ENCODE peak calls at places on chromosomes 13 and 19, in six cellular contexts. R is stomach, Y is H1, P is tibial nerve, J is transverse colon, G is A549. T is an unnamed sample.

GRCh38 chr19:38303517-38304351 is at the start of gene C19orf33:
- DNase-seq in R (peak), Y (no peak), P (no peak), J (peak), G (peak), T (no peak)

GRCh38 chr19:7778081-7778480 is 15.0 kb downstream of the CLEC4M start:
- DNase-seq in R (no peak), Y (no peak), P (no peak), J (no peak), G (no peak), T (no peak)

GRCh38 chr19:50460161-50460765 is 16.0 kb upstream of the EMC10 start:
- DNase-seq in R (no peak), Y (no peak), P (no peak), J (no peak), G (peak), T (no peak)

GRCh38 chr13:109447667-109448066 is 338.7 kb downstream of the IRS2 start:
- DNase-seq in R (no peak), Y (no peak), P (no peak), J (no peak), G (no peak), T (no peak)

GRCh38 chr13:111209613-111210012 is 94.5 kb downstream of the ARHGEF7 start:
- DNase-seq in R (no peak), Y (no peak), P (no peak), J (no peak), G (no peak), T (no peak)

GRCh38 chr19:21698215-21698614 is 69.2 kb downstream of the ZNF100 start:
- DNase-seq in R (no peak), Y (no peak), P (no peak), J (no peak), G (no peak), T (no peak)

GRCh38 chr13:91598655-91599054 is 200.2 kb downstream of the GPC5 start:
- DNase-seq in R (no peak), Y (no peak), P (no peak), J (no peak), G (no peak), T (no peak)

GRCh38 chr13:66001136-66001535 is 1229.0 kb downstream of the PCDH9 start:
- DNase-seq in R (no peak), Y (no peak), P (no peak), J (no peak), G (no peak), T (no peak)

GRCh38 chr13:50474094-50474654 is 369.3 kb downstream of the DLEU7 start:
- DNase-seq in R (no peak), Y (no peak), P (no peak), J (no peak), G (no peak), T (no peak)

GRCh38 chr19:6963937-6964336 is 57.3 kb downstream of the MBD3L2B start:
- DNase-seq in R (no peak), Y (no peak), P (no peak), J (no peak), G (no peak), T (no peak)

GRCh38 chr13:70568571-70568970 is 460.3 kb upstream of the KLHL1 start:
- DNase-seq in R (no peak), Y (no peak), P (no peak), J (no peak), G (peak), T (no peak)

GRCh38 chr19:14450168-14450874 is 17.2 kb downstream of the PKN1 start:
- DNase-seq in R (no peak), Y (peak), P (no peak), J (no peak), G (peak), T (no peak)

GRCh38 chr19:46764817-46765291 is 18.6 kb upstream of the STRN4 start:
- DNase-seq in R (no peak), Y (no peak), P (no peak), J (peak), G (no peak), T (no peak)

GRCh38 chr13:56700324-56700723 is 440.4 kb upstream of the PRR20A start:
- DNase-seq in R (no peak), Y (no peak), P (no peak), J (no peak), G (no peak), T (no peak)

GRCh38 chr19:19619121-19619848 is 798 bp upstream of the PBX4 start:
- DNase-seq in R (no peak), Y (no peak), P (no peak), J (no peak), G (no peak), T (no peak)

GRCh38 chr13:19181621-19182485 is at the start of gene TUBA3C:
- DNase-seq in R (peak), Y (no peak), P (no peak), J (no peak), G (no peak), T (peak)

GRCh38 chr19:54792814-54793213 is 10.6 kb upstream of the KIR2DL4 start:
- DNase-seq in R (no peak), Y (no peak), P (no peak), J (no peak), G (no peak), T (no peak)
- H3K4me3 ChIP-seq in R (peak), Y (no peak), P (no peak), J (peak), G (peak), T (peak)

DNA sequence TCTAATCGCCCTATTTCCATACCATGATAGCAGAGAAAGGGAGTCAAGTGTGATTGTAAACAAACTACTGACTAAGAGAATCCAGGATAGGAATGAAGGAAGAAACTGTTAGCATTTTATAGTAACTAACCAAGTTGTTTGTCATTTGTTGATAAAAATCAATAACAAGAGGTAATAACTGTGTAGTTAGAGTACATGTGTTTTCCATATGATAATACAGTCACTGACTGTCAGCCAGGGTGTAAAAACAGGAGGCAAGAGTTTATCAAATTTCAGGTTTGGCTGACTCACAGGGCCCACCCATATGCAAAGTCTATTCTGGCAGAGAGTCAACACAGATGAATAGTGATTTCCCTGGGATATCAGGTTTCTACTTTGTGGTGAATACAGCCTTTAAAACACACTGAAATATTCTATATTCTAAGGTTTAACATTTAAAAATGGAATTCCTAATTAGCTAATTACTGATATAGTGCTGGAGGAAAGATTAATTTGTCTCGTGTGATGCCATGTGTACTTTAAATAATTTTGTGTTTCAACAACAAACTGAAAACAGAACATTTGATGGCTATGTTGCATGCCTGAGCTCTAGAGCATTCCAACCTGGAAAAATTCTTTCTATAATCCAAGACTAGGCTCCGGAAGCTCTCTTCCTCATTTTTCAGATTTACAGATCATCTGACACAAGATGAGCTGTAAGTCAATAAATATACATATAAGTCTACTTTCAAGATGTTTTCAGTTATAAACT is 6.0 kb upstream of the FOXO1 start:
- DNase-seq in R (no peak), Y (no peak), P (no peak), J (no peak), G (peak), T (no peak)
- TF ChIP-seq EP300 in R (no peak), Y (no peak), P (peak), J (no peak), G (no peak), T (no peak)

GRCh38 chr19:43766755-43767043 is 11.9 kb upstream of the SMG9 start:
- DNase-seq in R (no peak), Y (no peak), P (no peak), J (no peak), G (no peak), T (no peak)

GRCh38 chr19:43762814-43763213 is 8.1 kb upstream of the SMG9 start:
- DNase-seq in R (no peak), Y (no peak), P (no peak), J (no peak), G (no peak), T (no peak)

GRCh38 chr19:43763473-43763939 is 8.7 kb upstream of the SMG9 start:
- DNase-seq in R (no peak), Y (no peak), P (no peak), J (no peak), G (no peak), T (no peak)

GRCh38 chr19:43767316-43767715 is 12.6 kb upstream of the SMG9 start:
- DNase-seq in R (no peak), Y (no peak), P (no peak), J (no peak), G (no peak), T (no peak)

DNA sequence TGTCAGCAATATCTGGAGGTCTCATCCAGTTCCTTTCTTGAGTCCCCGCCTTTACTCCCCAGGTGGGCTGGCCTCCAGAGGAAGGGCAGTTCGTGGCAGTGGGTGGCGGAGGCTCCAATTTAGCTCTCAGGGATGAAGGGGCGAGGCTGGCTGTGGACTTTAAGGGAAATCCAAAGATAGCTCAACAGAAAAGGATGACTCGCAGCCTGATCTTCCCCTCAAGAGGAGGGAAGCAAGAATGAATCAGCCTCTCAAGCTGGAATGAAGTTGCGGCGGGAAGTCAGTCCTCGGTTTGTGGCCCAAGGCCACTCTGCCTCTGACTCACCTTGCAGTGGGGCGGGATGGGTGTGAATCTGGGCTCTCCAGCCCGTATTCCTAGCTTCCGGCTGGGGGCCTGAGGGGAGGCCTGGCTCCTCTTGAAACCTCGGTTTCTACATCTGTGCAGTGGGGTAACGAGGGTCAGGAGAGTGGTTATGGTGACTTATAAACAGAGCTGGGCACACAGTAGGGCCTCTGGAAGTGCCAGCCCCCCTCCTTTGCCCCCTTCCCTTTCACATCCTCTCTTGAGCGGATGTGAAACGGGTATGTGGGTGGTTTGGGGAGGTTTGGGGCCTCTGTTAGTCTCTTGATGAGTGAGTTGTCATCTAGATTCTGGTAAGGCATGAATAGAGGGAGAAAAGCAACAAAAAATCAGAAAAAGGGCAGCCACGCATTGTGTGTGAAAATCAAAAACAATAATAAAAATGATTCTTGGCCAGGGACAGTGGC is 10.5 kb upstream of the SMG9 start:
- DNase-seq in R (peak), Y (no peak), P (no peak), J (peak), G (peak), T (no peak)
- H3K4me3 ChIP-seq in R (no peak), Y (no peak), P (no peak), J (no peak), G (peak), T (no peak)

DNA sequence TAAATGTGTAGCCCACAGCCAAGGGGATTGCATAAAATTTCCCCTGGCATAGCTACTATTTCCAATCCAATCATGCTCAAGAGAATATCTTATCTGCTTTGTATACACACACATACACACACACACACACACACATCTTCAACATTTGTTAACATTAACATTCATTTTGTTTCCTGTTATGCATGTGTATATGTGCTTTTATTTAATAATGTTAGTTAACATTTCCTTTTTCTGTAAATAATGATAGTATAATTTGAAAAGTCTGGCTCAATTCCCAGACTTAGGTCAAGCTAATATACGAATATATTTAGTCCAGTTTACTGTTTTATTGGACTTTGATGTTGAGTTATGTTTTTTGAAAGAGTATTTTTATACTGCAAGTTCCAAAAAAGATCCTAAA is 1072.5 kb downstream of the EFNB2 start:
- DNase-seq in R (no peak), Y (no peak), P (no peak), J (no peak), G (no peak), T (no peak)
- TF ChIP-seq EP300 in R (no peak), Y (no peak), P (no peak), J (no peak), G (no peak), T (no peak)

GRCh38 chr19:10293637-10294367 is 4.0 kb downstream of the ICAM5 start:
- DNase-seq in R (no peak), Y (no peak), P (no peak), J (no peak), G (no peak), T (no peak)
- H3K4me3 ChIP-seq in R (no peak), Y (no peak), P (no peak), J (no peak), G (no peak), T (no peak)

GRCh38 chr19:36139473-36140288 is at the start of gene CAPNS1:
- DNase-seq in R (peak), Y (peak), P (peak), J (peak), G (peak), T (peak)
- TF ChIP-seq EP300 in R (no peak), Y (no peak), P (peak), J (no peak), G (no peak), T (no peak)

DNA sequence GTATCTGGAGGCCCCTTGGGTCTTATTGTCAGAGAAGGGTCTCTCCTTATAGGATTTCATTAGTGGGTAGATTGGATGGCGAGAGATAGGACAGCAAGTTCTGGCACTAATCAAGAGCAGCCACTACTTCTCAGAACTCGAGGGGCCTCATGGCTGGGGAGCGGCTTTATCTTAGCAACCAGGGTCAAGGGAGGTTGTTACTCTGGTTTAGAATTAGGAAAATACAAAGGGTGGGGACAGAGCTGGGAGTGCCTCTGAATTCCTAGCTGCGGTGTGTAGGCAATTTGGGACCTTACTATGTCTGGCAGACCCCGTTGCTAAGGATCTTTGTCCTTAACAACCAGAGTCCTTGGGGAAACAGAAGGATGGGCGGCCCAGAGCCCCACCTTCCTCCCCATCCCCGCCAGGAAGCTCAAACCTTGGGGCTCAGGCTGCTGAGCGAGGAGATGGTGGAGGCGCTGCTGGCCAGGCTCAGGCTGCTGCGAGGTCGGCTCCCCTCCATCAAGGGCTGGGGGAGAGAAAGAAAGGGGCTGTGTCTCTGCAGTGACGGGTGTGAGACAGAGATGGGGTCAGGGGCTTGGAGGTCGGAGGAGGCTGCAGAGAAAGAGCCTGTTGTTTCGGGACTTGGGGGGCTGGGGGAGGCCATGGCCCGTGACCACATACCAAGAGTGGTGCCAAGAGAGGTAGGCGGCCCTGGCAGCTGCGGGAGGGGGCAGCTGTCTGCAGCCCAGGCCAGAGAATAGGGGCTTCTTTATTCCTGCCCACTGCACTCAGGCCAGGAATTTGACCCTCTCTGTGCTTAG is 1.1 kb downstream of the PLEKHA4 start:
- DNase-seq in R (no peak), Y (no peak), P (no peak), J (no peak), G (no peak), T (no peak)
- H3K4me3 ChIP-seq in R (peak), Y (peak), P (peak), J (peak), G (no peak), T (peak)

DNA sequence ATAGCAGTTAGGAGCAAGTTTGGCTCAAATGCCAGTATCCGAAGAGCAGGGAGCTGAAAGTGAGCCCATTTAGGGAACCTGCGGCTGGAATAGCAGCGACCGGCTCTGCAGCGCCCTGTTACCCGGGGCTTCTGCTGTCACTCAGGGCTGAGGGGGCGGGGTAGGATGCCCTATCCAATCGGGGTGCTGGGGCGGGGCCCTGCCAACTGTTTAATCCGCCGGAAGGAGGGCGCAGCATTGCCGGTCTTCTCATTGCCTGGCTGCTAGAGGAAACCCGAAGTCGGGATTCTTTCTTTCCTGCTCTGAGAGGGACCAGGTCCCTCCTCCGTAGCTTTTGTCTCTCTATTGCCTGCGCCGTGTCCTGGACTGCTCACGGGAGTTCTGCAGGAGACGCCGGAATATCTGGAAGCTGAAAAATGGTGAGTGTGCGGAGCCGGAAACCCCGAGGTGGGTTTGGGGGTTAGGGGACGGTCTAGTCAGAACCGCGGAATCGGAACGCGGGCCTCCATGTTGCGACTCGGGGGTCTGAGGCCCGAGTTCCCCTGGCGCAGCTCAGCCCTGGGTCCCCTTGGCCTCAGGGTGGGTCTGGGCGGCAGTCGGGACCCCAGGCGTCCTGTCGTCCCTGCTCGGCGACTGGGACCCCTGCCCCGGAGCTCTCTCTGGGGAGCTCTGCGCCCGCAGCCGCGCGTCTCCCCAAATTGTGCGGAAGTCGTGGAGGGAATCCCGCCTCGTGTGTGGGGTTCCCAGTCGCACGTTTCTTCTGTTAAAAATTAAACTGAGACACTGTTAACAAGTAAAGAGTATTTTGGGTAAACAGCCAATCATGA is 22.8 kb downstream of the ZNF763 start:
- DNase-seq in R (peak), Y (peak), P (peak), J (peak), G (no peak), T (peak)
- TF ChIP-seq EP300 in R (no peak), Y (no peak), P (peak), J (no peak), G (no peak), T (no peak)

GRCh38 chr19:30449191-30449590 is 77.0 kb downstream of the ZNF536 start:
- DNase-seq in R (no peak), Y (no peak), P (no peak), J (no peak), G (no peak), T (no peak)
- H3K4me3 ChIP-seq in R (no peak), Y (peak), P (peak), J (no peak), G (no peak), T (no peak)

DNA sequence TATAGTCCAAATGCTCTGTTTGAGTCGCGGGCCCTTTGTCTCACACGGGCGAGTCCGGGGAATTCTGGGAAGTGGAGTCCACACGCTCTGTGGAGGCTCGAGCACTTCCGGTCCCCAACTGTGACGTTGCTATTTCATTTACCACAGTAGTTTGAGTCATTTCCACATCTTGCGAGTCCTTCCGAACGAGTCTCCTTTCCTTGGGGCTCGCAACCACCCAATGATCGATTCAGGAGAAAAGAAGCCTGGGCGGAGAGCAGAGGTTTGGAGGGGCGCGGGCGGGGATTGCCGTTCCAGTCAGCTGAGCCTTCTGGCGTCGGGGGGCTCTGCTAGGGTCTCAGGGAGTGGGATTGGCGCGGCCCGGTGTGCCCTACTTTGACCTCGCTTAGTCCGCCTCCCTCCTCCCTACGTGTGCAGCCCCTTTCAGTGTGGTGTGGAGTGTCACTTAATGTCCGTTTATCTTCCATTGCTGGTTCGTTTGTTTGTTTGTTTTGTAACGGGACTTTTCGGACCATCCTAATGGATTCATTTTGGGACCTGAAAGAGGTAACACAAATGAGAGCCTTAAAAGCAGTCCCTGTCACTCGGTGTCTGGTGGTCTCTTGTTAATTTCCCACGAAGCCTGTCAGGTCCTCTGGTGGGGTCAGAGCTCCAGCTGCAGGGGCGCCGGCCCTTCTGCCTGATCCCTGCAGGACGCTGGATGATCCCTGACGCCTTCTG is at the start of gene ZNF222:
- DNase-seq in R (peak), Y (peak), P (peak), J (peak), G (peak), T (peak)
- TF ChIP-seq EP300 in R (no peak), Y (no peak), P (no peak), J (no peak), G (no peak), T (no peak)

T was measured in suprapubic skin.